ENCODE peak calls at places on chromosomes 16 and 17, in six cellular contexts. D is neural progenitor cell, U is GM12878, N is PC-3, T is GM23338, B is OCI-LY7. R is an unnamed sample. For H3K4me1, the result is how much of the 10 kb centered on the place peaks cover.

GRCh38 chr17:43085489-43085888 is 39.7 kb downstream of the BRCA1 start:
- DNase-seq in D (no peak), U (no peak), T (peak), B (no peak), N (no peak), R (no peak)

GRCh38 chr16:72371307-72372081 is 199.5 kb upstream of the PMFBP1 start:
- DNase-seq in U (no peak), B (no peak), T (peak), D (peak), N (no peak), R (no peak)

GRCh38 chr17:35069311-35069710 is 5.8 kb upstream of the RFFL start:
- DNase-seq in T (no peak), N (no peak), D (no peak), U (no peak), B (peak), R (no peak)

GRCh38 chr16:60646631-60647030 is 1389.6 kb downstream of the CDH8 start:
- DNase-seq in U (no peak), D (no peak), B (no peak), T (no peak), N (no peak), R (no peak)

GRCh38 chr17:4854181-4854681 is 21.1 kb downstream of the MINK1 start:
- DNase-seq in T (no peak), U (no peak), N (peak), D (no peak), B (no peak), R (no peak)

GRCh38 chr16:78473031-78473699 is 373.7 kb downstream of the WWOX start:
- DNase-seq in D (no peak), N (no peak), U (no peak), T (no peak), B (no peak), R (no peak)

GRCh38 chr16:73058221-73058615 is 10.3 kb upstream of the ZFHX3 start:
- DNase-seq in D (no peak), U (no peak), T (peak), B (peak), N (no peak), R (peak)

GRCh38 chr17:57785032-57785431 is 39.9 kb upstream of the CCDC182 start:
- DNase-seq in B (no peak), D (no peak), T (no peak), U (no peak), N (no peak), R (no peak)

GRCh38 chr16:84482951-84483881 is 21.2 kb downstream of the MEAK7 start:
- DNase-seq in D (no peak), B (no peak), T (no peak), U (no peak), N (no peak), R (no peak)

GRCh38 chr17:29111816-29112499 is 68.2 kb downstream of the MYO18A start:
- DNase-seq in D (peak), T (peak), N (peak), U (no peak), B (peak), R (peak)

GRCh38 chr16:89201467-89202377 is 1.4 kb upstream of the SLC22A31 start:
- DNase-seq in D (peak), U (no peak), B (peak), N (peak), T (peak), R (peak)

GRCh38 chr16:30096862-30097563 is 1.0 kb upstream of the YPEL3 start:
- DNase-seq in T (no peak), D (peak), U (no peak), B (peak), N (no peak), R (peak)

GRCh38 chr17:73476890-73477350 is 165.1 kb upstream of the CDC42EP4 start:
- DNase-seq in D (no peak), T (no peak), B (no peak), N (no peak), U (no peak), R (no peak)

GRCh38 chr16:85428168-85428898 is 184.8 kb upstream of the GSE1 start:
- DNase-seq in T (peak), N (peak), U (no peak), B (peak), D (peak), R (peak)

GRCh38 chr16:86387461-86388440 is 122.6 kb upstream of the FOXF1 start:
- DNase-seq in D (no peak), B (no peak), U (no peak), N (peak), T (no peak), R (no peak)

GRCh38 chr17:72118588-72119279 is 2.1 kb upstream of the SOX9 start:
- DNase-seq in B (peak), N (peak), U (peak), D (peak), T (peak), R (peak)

GRCh38 chr17:20243524-20243923 is 223.8 kb downstream of the LGALS9B start:
- DNase-seq in B (no peak), D (no peak), U (no peak), N (no peak), T (no peak), R (no peak)

GRCh38 chr16:11084484-11085024 is 140.2 kb downstream of the CLEC16A start:
- DNase-seq in D (no peak), N (peak), U (no peak), B (no peak), T (no peak), R (no peak)

GRCh38 chr17:78748730-78749317 is 33.2 kb downstream of the CYTH1 start:
- DNase-seq in N (peak), U (peak), T (no peak), D (no peak), B (peak), R (no peak)

GRCh38 chr16:14097182-14097951 is 26.2 kb downstream of the MRTFB start:
- DNase-seq in B (no peak), N (peak), T (no peak), U (no peak), D (peak), R (no peak)

GRCh38 chr16:58730724-58731370 is 3.3 kb downstream of the GOT2 start:
- DNase-seq in U (no peak), D (no peak), T (no peak), B (peak), N (no peak), R (peak)

GRCh38 chr16:51137097-51137496 is 14.0 kb downstream of the SALL1 start:
- DNase-seq in B (no peak), D (no peak), N (no peak), T (no peak), U (no peak), R (no peak)

GRCh38 chr17:1764274-1764673 is 2.4 kb downstream of the SERPINF1 start:
- DNase-seq in D (no peak), U (no peak), B (no peak), T (no peak), N (no peak), R (no peak)
- H2AFZ ChIP-seq in D (no peak), U (peak), B (no peak), T (no peak), N (no peak), R (no peak)

DNA sequence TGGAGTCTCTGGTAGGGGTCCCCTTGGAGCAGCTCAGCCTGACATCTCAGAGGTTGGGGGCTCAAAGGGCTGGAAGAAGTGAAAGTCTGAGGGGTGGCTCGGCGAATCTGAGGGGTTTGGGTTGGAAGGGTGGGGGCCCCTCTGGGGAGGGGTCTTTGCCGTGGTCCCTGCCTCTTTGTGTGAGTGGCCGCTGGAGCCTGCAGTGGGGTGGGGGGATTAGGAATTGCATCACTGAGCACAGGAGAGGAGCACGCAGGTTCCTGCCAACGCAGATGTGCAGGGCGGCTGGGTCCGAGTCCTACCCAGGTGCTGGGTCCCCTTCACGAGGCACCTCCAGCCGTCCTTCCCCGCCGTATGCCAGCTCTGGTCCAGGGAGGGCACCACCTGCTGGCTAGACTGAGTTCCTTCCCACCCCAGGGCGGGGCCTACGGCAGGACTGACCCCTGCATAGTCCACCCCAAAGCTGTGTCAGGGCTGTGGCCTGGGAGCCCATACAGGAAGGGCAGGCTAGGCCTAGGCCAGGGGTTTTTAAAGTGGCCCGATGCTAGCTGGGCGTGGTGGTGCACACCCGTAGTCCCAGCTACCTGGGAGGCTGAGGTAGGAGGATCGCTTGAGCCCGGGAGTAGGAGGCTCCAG is 9.9 kb downstream of the FMNL1 start:
- DNase-seq in B (peak), T (peak), N (peak), U (no peak), D (peak), R (no peak)
- H3K4me1 ChIP-seq in B (half or more), T (under half), N (under half), U (under half), D (under half), R (under half)

DNA sequence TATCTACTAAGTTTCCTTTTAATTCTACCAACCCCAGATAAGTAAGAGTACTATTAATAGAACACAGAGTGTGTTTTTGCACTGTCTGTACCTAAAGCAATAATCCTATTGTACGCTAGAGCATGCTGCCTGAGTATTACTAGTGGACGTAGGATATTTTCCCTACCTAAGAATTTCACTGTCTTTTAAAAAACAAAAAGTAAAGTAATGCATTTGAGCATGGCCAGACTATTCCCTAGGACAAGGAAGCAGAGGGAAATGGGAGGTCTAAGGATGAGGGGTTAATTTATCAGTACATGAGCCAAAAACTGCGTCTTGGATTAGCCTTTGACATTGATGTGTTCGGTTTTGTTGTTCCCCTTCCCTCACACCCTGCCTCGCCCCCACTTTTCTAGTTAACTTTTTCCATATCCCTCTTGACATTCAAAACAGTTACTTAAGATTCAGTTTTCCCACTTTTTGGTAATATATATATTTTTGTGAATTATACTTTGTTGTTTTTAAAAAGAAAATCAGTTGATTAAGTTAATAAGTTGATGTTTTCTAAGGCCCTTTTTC is 56.8 kb downstream of the HLF start:
- DNase-seq in B (no peak), T (no peak), U (no peak), D (no peak), N (no peak), R (no peak)
- H2AFZ ChIP-seq in B (no peak), T (no peak), U (no peak), D (no peak), N (peak), R (no peak)

GRCh38 chr17:63150994-63151464 is 185.0 kb downstream of the TANC2 start:
- DNase-seq in B (no peak), D (peak), N (no peak), T (peak), U (no peak), R (no peak)

GRCh38 chr17:63154586-63155244 is 188.7 kb downstream of the TANC2 start:
- DNase-seq in U (no peak), B (no peak), N (no peak), D (no peak), T (no peak), R (no peak)

GRCh38 chr17:63150466-63150865 is 184.4 kb downstream of the TANC2 start:
- DNase-seq in B (no peak), N (no peak), D (no peak), U (no peak), T (no peak), R (no peak)

GRCh38 chr17:63151981-63152523 is 186.0 kb downstream of the TANC2 start:
- DNase-seq in D (peak), B (no peak), T (no peak), N (no peak), U (no peak), R (no peak)

DNA sequence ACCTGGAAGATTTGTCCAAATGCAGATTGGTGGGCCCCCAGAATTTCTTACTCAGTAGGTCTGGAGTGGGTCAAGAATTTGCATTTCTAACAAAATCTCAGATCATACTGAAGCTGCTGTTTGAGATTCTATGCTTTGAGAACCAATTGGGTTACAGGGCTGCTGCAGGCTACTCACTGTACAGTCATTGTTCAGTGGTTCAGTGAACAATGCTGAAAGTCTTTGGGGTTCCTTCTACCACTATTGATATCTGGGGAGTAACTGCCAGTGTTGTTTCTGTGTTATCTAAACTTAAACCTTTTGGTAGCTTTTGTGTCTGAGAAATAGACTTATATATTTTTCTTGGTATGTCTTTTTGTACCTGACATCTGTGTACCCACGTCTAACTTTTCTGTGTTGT is 187.5 kb downstream of the TANC2 start:
- DNase-seq in B (no peak), N (no peak), U (no peak), T (no peak), D (peak), R (no peak)
- H3K4me1 ChIP-seq in B (under half), N (under half), U (under half), T (under half), D (under half), R (under half)

GRCh38 chr16:1884889-1885288 is 12.9 kb upstream of the MEIOB start:
- DNase-seq in T (peak), D (no peak), B (no peak), U (no peak), N (no peak), R (no peak)

GRCh38 chr16:1879477-1879876 is 7.5 kb upstream of the MEIOB start:
- DNase-seq in U (no peak), N (no peak), T (no peak), D (no peak), B (no peak), R (no peak)

GRCh38 chr16:1890024-1890700 is 18.2 kb upstream of the MEIOB start:
- DNase-seq in N (no peak), D (no peak), T (no peak), B (no peak), U (no peak), R (no peak)

GRCh38 chr16:1887711-1888354 is 15.9 kb upstream of the MEIOB start:
- DNase-seq in T (no peak), B (no peak), N (no peak), U (no peak), D (no peak), R (no peak)

DNA sequence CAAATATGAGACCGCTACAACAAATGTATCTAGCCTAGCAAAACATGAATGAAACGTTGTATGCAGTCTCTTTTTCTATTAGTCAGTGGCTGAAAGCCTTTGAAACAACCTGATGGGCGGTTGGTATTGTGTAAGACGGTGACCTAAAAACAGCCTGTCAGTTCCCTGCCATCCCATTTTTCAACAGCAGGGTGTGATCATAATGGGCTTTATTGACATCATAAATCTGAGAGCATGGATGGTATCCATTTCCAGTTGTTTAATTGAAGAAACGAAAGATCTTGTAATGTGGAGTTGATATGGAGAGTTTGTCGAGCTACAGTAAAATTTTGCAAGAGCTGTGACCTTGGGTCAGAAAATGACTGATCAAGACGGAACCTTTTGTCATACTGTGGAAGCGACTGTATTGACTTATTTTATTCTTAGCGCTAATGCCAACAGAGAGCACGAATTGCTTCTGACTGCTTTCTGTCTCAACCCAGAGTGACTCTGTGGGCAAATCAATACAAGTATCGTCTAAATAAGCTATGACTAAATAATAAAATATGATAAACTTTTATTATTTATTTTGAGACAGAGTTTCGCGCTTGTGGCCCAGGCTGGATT is 12.3 kb upstream of the MEIOB start:
- DNase-seq in B (peak), T (peak), U (no peak), D (no peak), N (peak), R (peak)
- H2AFZ ChIP-seq in B (no peak), T (no peak), U (no peak), D (no peak), N (no peak), R (no peak)

GRCh38 chr17:50146230-50146926 is 4.1 kb downstream of the PPP1R9B start:
- DNase-seq in B (no peak), T (no peak), D (no peak), U (no peak), N (no peak), R (peak)
- H3K4me1 ChIP-seq in B (under half), T (under half), D (under half), U (under half), N (under half), R (under half)

GRCh38 chr17:59328534-59329095 is 2.8 kb upstream of the YPEL2 start:
- DNase-seq in T (no peak), U (no peak), B (no peak), D (no peak), N (no peak), R (no peak)
- H2AFZ ChIP-seq in T (peak), U (no peak), B (no peak), D (no peak), N (no peak), R (no peak)

GRCh38 chr16:22664561-22664997 is 149.4 kb upstream of the HS3ST2 start:
- DNase-seq in D (no peak), T (no peak), B (peak), U (no peak), N (peak), R (no peak)
- H3K4me1 ChIP-seq in D (under half), T (under half), B (under half), U (under half), N (under half), R (under half)

GRCh38 chr17:77748436-77748835 is 210.1 kb upstream of the TNRC6C start:
- DNase-seq in B (no peak), U (no peak), D (no peak), T (no peak), N (no peak), R (no peak)
- H2AFZ ChIP-seq in B (no peak), U (no peak), D (no peak), T (no peak), N (no peak), R (no peak)

R was measured in Karpas-422.